ENCODE peak calls at places on chromosomes 5 and 9, in four cellular contexts. L is lower lobe of right lung, N is heart left ventricle, C is heart right ventricle. E is an unnamed sample.

GRCh38 chr5:144142030-144142825 is 28.2 kb downstream of the YIPF5 start:
- DNase-seq in L (no peak), N (no peak), C (no peak), E (no peak)

GRCh38 chr5:59666709-59667108 is 226.8 kb downstream of the PDE4D start:
- DNase-seq in C (no peak), L (no peak), N (no peak), E (no peak)

GRCh38 chr5:74042559-74043357 is 416.8 kb downstream of the ARHGEF28 start:
- DNase-seq in L (no peak), C (no peak), N (peak), E (no peak)

GRCh38 chr9:99430301-99430700 is 208.2 kb downstream of the SEC61B start:
- DNase-seq in C (no peak), L (no peak), N (no peak), E (no peak)

GRCh38 chr9:125659954-125660353 is 47.1 kb downstream of the MAPKAP1 start:
- DNase-seq in N (no peak), L (no peak), C (no peak), E (no peak)

GRCh38 chr9:33467526-33467925 is 6.2 kb downstream of the NOL6 start:
- DNase-seq in N (no peak), L (peak), C (no peak), E (no peak)

GRCh38 chr9:88197016-88197415 is 58.7 kb upstream of the SPATA31C2 start:
- DNase-seq in L (no peak), N (no peak), C (no peak), E (no peak)

GRCh38 chr9:1208185-1208584 is 158.0 kb downstream of the DMRT2 start:
- DNase-seq in N (no peak), L (no peak), C (no peak), E (no peak)

GRCh38 chr5:136269978-136270377 is 77.0 kb upstream of the SMIM32 start:
- DNase-seq in C (no peak), L (no peak), N (no peak), E (no peak)

GRCh38 chr9:106634641-106635040 is 228.3 kb upstream of the ZNF462 start:
- DNase-seq in L (no peak), C (no peak), N (no peak), E (no peak)

GRCh38 chr9:7520396-7520795 is 279.2 kb downstream of the DMAC1 start:
- DNase-seq in C (no peak), L (no peak), N (no peak), E (no peak)

GRCh38 chr9:124551472-124552339 is 44.5 kb upstream of the NR5A1 start:
- DNase-seq in N (peak), L (peak), C (no peak), E (no peak)

GRCh38 chr5:80806929-80807328 is 152.1 kb upstream of the DHFR start:
- DNase-seq in C (no peak), N (no peak), L (no peak), E (no peak)

GRCh38 chr9:4371108-4371507 is 71.2 kb upstream of the GLIS3 start:
- DNase-seq in C (no peak), L (no peak), N (no peak), E (no peak)

GRCh38 chr5:61758711-61759110 is 426.7 kb downstream of the ZSWIM6 start:
- DNase-seq in N (no peak), L (no peak), C (no peak), E (no peak)

GRCh38 chr5:77947051-77947428 is 170.9 kb upstream of the TBCA start:
- DNase-seq in C (no peak), L (no peak), N (no peak), E (no peak)

GRCh38 chr5:140131967-140132409 is 6.3 kb downstream of the IGIP start:
- DNase-seq in L (peak), C (no peak), N (no peak), E (no peak)

GRCh38 chr9:25453876-25454275 is 224.4 kb downstream of the TUSC1 start:
- DNase-seq in C (no peak), L (no peak), N (no peak), E (no peak)

GRCh38 chr5:95916687-95917085 is 45.0 kb downstream of the ELL2 start:
- DNase-seq in C (no peak), N (no peak), L (no peak), E (no peak)

GRCh38 chr5:178489281-178489976 is 100.8 kb downstream of the COL23A1 start:
- DNase-seq in C (no peak), L (no peak), N (no peak), E (no peak)

GRCh38 chr5:98425626-98426025 is 347.8 kb upstream of the RGMB start:
- DNase-seq in L (no peak), C (no peak), N (no peak), E (no peak)

GRCh38 chr5:108786806-108787483 is 39.2 kb downstream of the FER start:
- DNase-seq in N (no peak), L (no peak), C (no peak), E (no peak)

GRCh38 chr9:79809931-79810330 is 238.2 kb downstream of the TLE4 start:
- DNase-seq in C (no peak), L (no peak), N (no peak), E (no peak)

GRCh38 chr9:113988951-113989780 is 88.9 kb downstream of the AMBP start:
- DNase-seq in L (no peak), N (peak), C (peak), E (peak)

GRCh38 chr9:224540-225520 is 10.2 kb downstream of the DOCK8 start:
- DNase-seq in N (no peak), C (no peak), L (no peak), E (no peak)

GRCh38 chr9:16848189-16848588 is 22.3 kb downstream of the BNC2 start:
- DNase-seq in N (no peak), C (no peak), L (no peak), E (no peak)

GRCh38 chr9:86036555-86036954 is 62.8 kb downstream of the GOLM1 start:
- DNase-seq in N (no peak), C (no peak), L (no peak), E (no peak)

GRCh38 chr9:1231998-1232919 is 182.1 kb downstream of the DMRT2 start:
- DNase-seq in C (peak), L (peak), N (peak), E (no peak)

GRCh38 chr9:86073839-86074238 is 25.5 kb downstream of the GOLM1 start:
- DNase-seq in N (no peak), L (no peak), C (no peak), E (no peak)

GRCh38 chr9:114372971-114373591 is 14.7 kb downstream of the AKNA start:
- DNase-seq in C (peak), L (peak), N (peak), E (no peak)

GRCh38 chr9:98121096-98121495 is 2.1 kb upstream of the TRIM14 start:
- DNase-seq in N (no peak), L (no peak), C (no peak), E (no peak)

GRCh38 chr9:5278486-5278885 is 26.0 kb downstream of the RLN2 start:
- DNase-seq in L (no peak), N (no peak), C (no peak), E (no peak)

GRCh38 chr9:97571664-97572063 is 61.5 kb downstream of the TSTD2 start:
- DNase-seq in C (no peak), L (no peak), N (peak), E (no peak)

GRCh38 chr9:129415031-129415953 is 205.6 kb downstream of the C9orf50 start:
- DNase-seq in N (no peak), C (peak), L (no peak), E (no peak)

GRCh38 chr9:129414377-129415021 is 206.4 kb downstream of the C9orf50 start:
- DNase-seq in C (peak), L (peak), N (no peak), E (no peak)

GRCh38 chr9:129413537-129414376 is 207.1 kb downstream of the C9orf50 start:
- DNase-seq in C (peak), L (peak), N (peak), E (peak)

GRCh38 chr9:129411501-129412175 is 209.3 kb downstream of the C9orf50 start:
- DNase-seq in N (no peak), C (no peak), L (peak), E (no peak)

GRCh38 chr9:129412814-129413536 is 207.9 kb downstream of the C9orf50 start:
- DNase-seq in L (peak), C (peak), N (peak), E (peak)
- H3K4me3 ChIP-seq in L (peak), C (peak), N (peak), E (peak)

DNA sequence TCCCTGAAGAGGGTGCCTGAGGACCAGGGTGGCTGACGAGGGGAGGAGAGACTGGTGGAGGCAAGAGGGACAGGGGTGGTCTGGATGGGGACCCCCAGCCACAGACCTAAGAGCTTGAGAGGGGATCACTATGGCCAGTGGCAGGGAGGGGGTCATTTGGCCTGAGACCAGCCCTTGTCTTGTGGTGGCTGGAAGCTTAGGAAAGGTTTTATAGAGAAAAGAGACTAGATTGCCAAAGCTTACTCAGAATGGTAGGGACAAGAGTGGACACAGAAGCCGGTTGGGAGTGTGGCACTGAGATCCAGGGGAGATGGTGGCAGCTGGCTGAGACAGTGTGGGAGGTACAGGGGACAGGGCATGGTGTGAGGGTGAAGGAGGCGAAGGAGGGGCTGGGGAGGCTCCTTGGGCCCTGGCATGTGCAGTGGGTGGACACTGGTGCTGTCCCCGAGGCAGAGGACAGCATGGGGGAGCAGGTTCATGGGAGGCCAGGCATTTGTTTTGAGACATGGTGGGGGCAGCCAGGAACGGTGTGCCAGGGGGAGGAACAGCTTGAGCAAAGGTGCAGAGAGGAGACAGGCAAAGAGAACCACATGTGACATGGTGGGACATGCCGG is 123.0 kb downstream of the C9orf50 start:
- DNase-seq in L (no peak), N (no peak), C (no peak), E (no peak)
- H3K4me3 ChIP-seq in L (peak), N (peak), C (peak), E (peak)

GRCh38 chr5:141692533-141692888 is 10.5 kb upstream of the ARAP3 start:
- DNase-seq in N (no peak), C (no peak), L (no peak), E (no peak)
- H3K4me3 ChIP-seq in N (peak), C (peak), L (peak), E (peak)

DNA sequence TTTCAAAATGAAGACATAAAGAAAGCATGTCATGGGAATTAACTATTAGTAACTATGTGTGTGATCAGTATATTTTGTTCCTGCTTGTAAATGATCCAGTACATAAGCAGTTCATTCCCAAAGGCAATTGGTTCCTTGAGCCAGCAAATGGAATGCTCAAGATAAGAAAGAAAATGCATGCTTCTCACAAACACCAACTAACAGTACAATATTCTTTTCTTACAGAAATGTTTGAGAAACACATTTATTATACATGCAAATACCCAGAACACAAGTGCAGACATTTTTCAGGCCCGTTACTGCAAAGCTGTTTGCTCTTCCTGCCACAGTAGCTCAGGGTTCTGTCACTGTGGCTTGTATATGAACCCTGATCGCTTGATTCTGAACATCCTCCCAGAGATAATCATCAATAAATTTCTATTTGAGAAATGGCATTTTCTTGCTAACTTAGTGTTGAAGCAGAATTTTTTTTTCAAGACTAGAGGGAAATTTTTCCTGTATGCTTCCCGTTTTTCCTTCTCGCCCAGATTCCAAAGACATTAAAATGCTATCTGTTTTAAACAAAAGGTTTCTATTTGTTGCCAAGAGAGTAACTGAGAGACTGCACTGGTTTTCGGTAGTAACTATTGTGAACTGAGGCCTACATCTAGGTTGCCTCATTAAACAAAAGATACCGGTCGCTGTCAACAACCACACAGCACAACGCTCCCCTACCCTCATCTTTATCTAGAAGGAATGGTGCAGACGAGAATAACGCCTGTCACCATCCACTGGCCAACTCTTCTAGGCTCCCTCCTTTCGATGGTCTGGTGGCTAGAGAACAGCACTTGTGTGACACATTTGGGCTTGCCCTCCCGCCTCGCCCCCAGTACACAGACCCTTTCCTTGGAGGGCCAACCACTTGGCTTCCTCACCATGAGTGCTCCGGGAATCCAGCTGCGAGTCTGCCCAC is 1.7 kb downstream of the GNAQ start:
- DNase-seq in L (peak), C (no peak), N (no peak), E (no peak)
- H3K4me3 ChIP-seq in L (peak), C (peak), N (peak), E (peak)

GRCh38 chr9:70639853-70640814 is 225.7 kb upstream of the KLF9 start:
- DNase-seq in L (no peak), C (no peak), N (no peak), E (no peak)
- H3K4me3 ChIP-seq in L (no peak), C (no peak), N (no peak), E (peak)

GRCh38 chr5:164636456-164636855 is 1131.0 kb downstream of the MAT2B start:
- DNase-seq in N (no peak), L (no peak), C (no peak), E (no peak)
- H3K4me3 ChIP-seq in N (no peak), L (no peak), C (no peak), E (no peak)

GRCh38 chr5:100899675-100900074 is 3.4 kb downstream of the ST8SIA4 start:
- DNase-seq in C (no peak), L (no peak), N (no peak), E (no peak)
- H3K4me3 ChIP-seq in C (peak), L (peak), N (no peak), E (peak)

GRCh38 chr9:129487658-129488483 is 133.0 kb downstream of the C9orf50 start:
- DNase-seq in C (peak), L (peak), N (peak), E (peak)

GRCh38 chr9:129487307-129487657 is 133.6 kb downstream of the C9orf50 start:
- DNase-seq in L (no peak), C (no peak), N (no peak), E (no peak)

GRCh38 chr9:129491486-129491855 is 129.4 kb downstream of the C9orf50 start:
- DNase-seq in N (peak), C (peak), L (peak), E (no peak)

GRCh38 chr9:129490583-129491485 is 130.1 kb downstream of the C9orf50 start:
- DNase-seq in L (no peak), C (peak), N (no peak), E (no peak)

DNA sequence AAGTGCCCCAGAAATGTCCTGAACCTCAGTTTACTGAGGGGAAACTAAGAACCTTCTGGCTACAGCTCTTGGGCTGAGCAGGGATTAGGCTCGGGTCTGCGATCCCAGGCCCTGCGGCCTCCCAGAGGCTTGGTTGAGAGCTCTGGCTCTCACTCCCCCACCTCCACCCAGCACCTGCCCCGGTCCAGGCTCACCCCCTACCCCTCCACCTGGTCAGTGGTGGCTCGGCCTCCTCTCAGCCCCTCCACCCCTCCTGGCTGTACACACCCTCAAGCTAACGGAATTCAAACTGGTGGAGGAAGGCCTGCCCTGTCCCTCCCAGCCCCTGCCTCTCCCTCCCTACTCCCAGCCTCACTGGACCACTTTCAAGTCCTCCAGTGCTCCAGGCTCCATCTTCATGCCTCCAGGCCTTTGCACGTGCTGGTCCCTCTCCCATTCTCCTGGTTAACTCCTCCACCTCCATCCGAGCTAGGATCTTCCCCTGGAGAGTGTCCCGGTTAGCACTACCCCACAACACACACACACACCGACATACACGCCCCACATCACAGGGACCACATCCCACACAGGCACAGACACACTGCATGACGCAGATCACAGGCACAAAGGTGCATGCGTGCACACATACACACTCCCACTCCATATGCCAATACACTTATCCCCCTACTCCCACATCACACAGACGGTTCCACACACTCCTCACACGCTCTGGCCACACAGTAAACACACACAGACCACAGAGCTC is 130.9 kb downstream of the C9orf50 start:
- DNase-seq in C (peak), L (no peak), N (no peak), E (no peak)
- H3K4me3 ChIP-seq in C (peak), L (peak), N (peak), E (peak)

E was measured in thoracic aorta.